ENCODE peak calls at places on chromosomes 1 and 21, in five cellular contexts. One of them, this sample, is unnamed.
A peak's percentile ranks its signal among the peaks of the same experiment; 100 is the strongest.

GRCh38 chr21:32090961-32091360 is 187.9 kb downstream of the MIS18A start:
- DNase-seq in trophoblast cell: no peak
- DNase-seq in aorta: no peak
- DNase-seq in H7: no peak
- DNase-seq in left ventricle myocardium inferior: no peak
- DNase-seq in this sample: no peak

GRCh38 chr1:206717237-206717989 is 32.7 kb downstream of the MAPKAPK2 start:
- DNase-seq in trophoblast cell: no peak
- DNase-seq in aorta: no peak
- DNase-seq in H7: no peak
- DNase-seq in left ventricle myocardium inferior: no peak
- DNase-seq in this sample: no peak

GRCh38 chr1:5983361-5984103 is 8.7 kb downstream of the NPHP4 start:
- DNase-seq in trophoblast cell: no peak
- DNase-seq in aorta: no peak
- DNase-seq in H7: no peak
- DNase-seq in left ventricle myocardium inferior: no peak
- DNase-seq in this sample: peak; percentile 44

GRCh38 chr1:204927673-204928641 is 57.3 kb downstream of the NFASC start:
- DNase-seq in trophoblast cell: no peak
- DNase-seq in aorta: no peak
- DNase-seq in H7: no peak
- DNase-seq in left ventricle myocardium inferior: no peak
- DNase-seq in this sample: no peak

GRCh38 chr1:190328361-190328760 is 149.3 kb downstream of the BRINP3 start:
- DNase-seq in trophoblast cell: no peak
- DNase-seq in aorta: no peak
- DNase-seq in H7: no peak
- DNase-seq in left ventricle myocardium inferior: no peak
- DNase-seq in this sample: no peak

GRCh38 chr1:67376381-67376780 is 53.8 kb downstream of the SERBP1 start:
- DNase-seq in trophoblast cell: peak; percentile 90
- DNase-seq in aorta: no peak
- DNase-seq in H7: no peak
- DNase-seq in left ventricle myocardium inferior: no peak
- DNase-seq in this sample: no peak

GRCh38 chr21:31088196-31088751 is 50.0 kb upstream of the KRTAP19-8 start:
- DNase-seq in trophoblast cell: no peak
- DNase-seq in aorta: no peak
- DNase-seq in H7: peak; percentile 34
- DNase-seq in left ventricle myocardium inferior: no peak
- DNase-seq in this sample: no peak

GRCh38 chr1:39727221-39727931 is 11.3 kb upstream of the PPIE start:
- DNase-seq in trophoblast cell: no peak
- DNase-seq in aorta: no peak
- DNase-seq in H7: no peak
- DNase-seq in left ventricle myocardium inferior: no peak
- DNase-seq in this sample: no peak

GRCh38 chr1:71019248-71019647 is 28.4 kb downstream of the PTGER3 start:
- DNase-seq in trophoblast cell: no peak
- DNase-seq in aorta: no peak
- DNase-seq in H7: no peak
- DNase-seq in left ventricle myocardium inferior: no peak
- DNase-seq in this sample: no peak

GRCh38 chr1:8347635-8348034 is 29.7 kb downstream of the SLC45A1 start:
- DNase-seq in trophoblast cell: peak; percentile 84
- DNase-seq in aorta: no peak
- DNase-seq in H7: no peak
- DNase-seq in left ventricle myocardium inferior: no peak
- DNase-seq in this sample: peak; percentile 24

GRCh38 chr1:3625151-3625907 is 514 bp downstream of the TPRG1L start:
- DNase-seq in trophoblast cell: peak; percentile 26
- DNase-seq in aorta: no peak
- DNase-seq in H7: peak; percentile 85
- DNase-seq in left ventricle myocardium inferior: no peak
- DNase-seq in this sample: peak; percentile 53

GRCh38 chr1:243500506-243500905 is 244.7 kb downstream of the SDCCAG8 start:
- DNase-seq in trophoblast cell: no peak
- DNase-seq in aorta: no peak
- DNase-seq in H7: no peak
- DNase-seq in left ventricle myocardium inferior: no peak
- DNase-seq in this sample: no peak

GRCh38 chr21:35202431-35202830 is 153.3 kb upstream of the RUNX1 start:
- DNase-seq in trophoblast cell: no peak
- DNase-seq in aorta: no peak
- DNase-seq in H7: no peak
- DNase-seq in left ventricle myocardium inferior: no peak
- DNase-seq in this sample: no peak

GRCh38 chr1:57067863-57068262 is 102.0 kb upstream of the C8B start:
- DNase-seq in trophoblast cell: no peak
- DNase-seq in aorta: no peak
- DNase-seq in H7: no peak
- DNase-seq in left ventricle myocardium inferior: peak; percentile 37
- DNase-seq in this sample: no peak

GRCh38 chr1:156892190-156893047 is 1.1 kb upstream of the PEAR1 start:
- DNase-seq in trophoblast cell: peak; percentile 83
- DNase-seq in aorta: peak; percentile 94
- DNase-seq in H7: peak; percentile 97
- DNase-seq in left ventricle myocardium inferior: peak; percentile 94
- DNase-seq in this sample: peak; percentile 84

GRCh38 chr1:192367436-192367835 is 50.6 kb downstream of the RGS21 start:
- DNase-seq in trophoblast cell: no peak
- DNase-seq in aorta: no peak
- DNase-seq in H7: no peak
- DNase-seq in left ventricle myocardium inferior: no peak
- DNase-seq in this sample: no peak

GRCh38 chr1:180488661-180489060 is 13.7 kb downstream of the ACBD6 start:
- DNase-seq in trophoblast cell: no peak
- DNase-seq in aorta: no peak
- DNase-seq in H7: no peak
- DNase-seq in left ventricle myocardium inferior: no peak
- DNase-seq in this sample: no peak

GRCh38 chr1:109299087-109299983 is 7.5 kb downstream of the MYBPHL start:
- DNase-seq in trophoblast cell: peak; percentile 78
- DNase-seq in aorta: no peak
- DNase-seq in H7: peak; percentile 55
- DNase-seq in left ventricle myocardium inferior: peak; percentile 72
- DNase-seq in this sample: peak; percentile 93

GRCh38 chr1:27598902-27599528 is 4.9 kb downstream of the AHDC1 start:
- DNase-seq in trophoblast cell: no peak
- DNase-seq in aorta: peak; percentile 89
- DNase-seq in H7: peak; percentile 80
- DNase-seq in left ventricle myocardium inferior: no peak
- DNase-seq in this sample: peak; percentile 67

GRCh38 chr1:214414691-214415090 is 133.7 kb downstream of the SMYD2 start:
- DNase-seq in trophoblast cell: no peak
- DNase-seq in aorta: no peak
- DNase-seq in H7: no peak
- DNase-seq in left ventricle myocardium inferior: no peak
- DNase-seq in this sample: no peak

GRCh38 chr1:217211484-217211883 is 419.4 kb downstream of the GPATCH2 start:
- DNase-seq in trophoblast cell: no peak
- DNase-seq in aorta: no peak
- DNase-seq in H7: no peak
- DNase-seq in left ventricle myocardium inferior: no peak
- DNase-seq in this sample: no peak

GRCh38 chr1:226149806-226150205 is 36.7 kb downstream of the ACBD3 start:
- DNase-seq in trophoblast cell: peak; percentile 20
- DNase-seq in aorta: no peak
- DNase-seq in H7: no peak
- DNase-seq in left ventricle myocardium inferior: no peak
- DNase-seq in this sample: no peak

GRCh38 chr1:111436726-111437125 is 9.2 kb upstream of the OVGP1 start:
- DNase-seq in trophoblast cell: no peak
- DNase-seq in aorta: no peak
- DNase-seq in H7: no peak
- DNase-seq in left ventricle myocardium inferior: no peak
- DNase-seq in this sample: no peak

GRCh38 chr1:202576816-202577215 is 133.4 kb downstream of the SYT2 start:
- DNase-seq in trophoblast cell: no peak
- DNase-seq in aorta: no peak
- DNase-seq in H7: no peak
- DNase-seq in left ventricle myocardium inferior: no peak
- DNase-seq in this sample: peak; percentile 69

GRCh38 chr1:183191833-183192232 is 5.8 kb downstream of the LAMC2 start:
- DNase-seq in trophoblast cell: no peak
- DNase-seq in aorta: no peak
- DNase-seq in H7: no peak
- DNase-seq in left ventricle myocardium inferior: no peak
- DNase-seq in this sample: peak; percentile 71

GRCh38 chr1:114111731-114112661 is 41.7 kb downstream of the SYT6 start:
- DNase-seq in trophoblast cell: no peak
- DNase-seq in aorta: no peak
- DNase-seq in H7: no peak
- DNase-seq in left ventricle myocardium inferior: no peak
- DNase-seq in this sample: no peak

GRCh38 chr1:15262003-15262377 is 15.0 kb downstream of the FHAD1 start:
- DNase-seq in trophoblast cell: no peak
- DNase-seq in aorta: no peak
- DNase-seq in H7: no peak
- DNase-seq in left ventricle myocardium inferior: no peak
- DNase-seq in this sample: no peak

GRCh38 chr1:15262711-15263110 is 15.7 kb downstream of the FHAD1 start:
- DNase-seq in trophoblast cell: no peak
- DNase-seq in aorta: no peak
- DNase-seq in H7: no peak
- DNase-seq in left ventricle myocardium inferior: no peak
- DNase-seq in this sample: no peak

GRCh38 chr1:15260418-15261154 is 13.6 kb downstream of the FHAD1 start:
- DNase-seq in trophoblast cell: peak; percentile 13
- DNase-seq in aorta: no peak
- DNase-seq in H7: no peak
- DNase-seq in left ventricle myocardium inferior: no peak
- DNase-seq in this sample: peak; percentile 65

GRCh38 chr1:15259608-15260007 is 12.6 kb downstream of the FHAD1 start:
- DNase-seq in trophoblast cell: no peak
- DNase-seq in aorta: no peak
- DNase-seq in H7: no peak
- DNase-seq in left ventricle myocardium inferior: no peak
- DNase-seq in this sample: no peak

GRCh38 chr1:15261155-15262002 is 14.4 kb downstream of the FHAD1 start:
- DNase-seq in trophoblast cell: peak; percentile 35
- DNase-seq in aorta: peak; percentile 90
- DNase-seq in H7: no peak
- DNase-seq in left ventricle myocardium inferior: peak; percentile 35
- DNase-seq in this sample: no peak
- H3K4me3 ChIP-seq in trophoblast cell: no peak overlapping the region
- H3K4me3 ChIP-seq in aorta: no peak overlapping the region
- H3K4me3 ChIP-seq in H7: no peak overlapping the region
- H3K4me3 ChIP-seq in left ventricle myocardium inferior: peak overlapping the region; percentile 26
- H3K4me3 ChIP-seq in this sample: no peak overlapping the region

GRCh38 chr1:145961109-145961424 is 3.2 kb upstream of the LIX1L start:
- DNase-seq in trophoblast cell: no peak
- DNase-seq in aorta: peak; percentile 54
- DNase-seq in H7: peak; percentile 67
- DNase-seq in left ventricle myocardium inferior: no peak
- DNase-seq in this sample: no peak
- H3K4me3 ChIP-seq in trophoblast cell: peak overlapping the region; percentile 77
- H3K4me3 ChIP-seq in aorta: peak overlapping the region; percentile 15
- H3K4me3 ChIP-seq in H7: peak overlapping the region; percentile 87
- H3K4me3 ChIP-seq in left ventricle myocardium inferior: peak overlapping the region; percentile 78
- H3K4me3 ChIP-seq in this sample: peak overlapping the region; percentile 77

DNA sequence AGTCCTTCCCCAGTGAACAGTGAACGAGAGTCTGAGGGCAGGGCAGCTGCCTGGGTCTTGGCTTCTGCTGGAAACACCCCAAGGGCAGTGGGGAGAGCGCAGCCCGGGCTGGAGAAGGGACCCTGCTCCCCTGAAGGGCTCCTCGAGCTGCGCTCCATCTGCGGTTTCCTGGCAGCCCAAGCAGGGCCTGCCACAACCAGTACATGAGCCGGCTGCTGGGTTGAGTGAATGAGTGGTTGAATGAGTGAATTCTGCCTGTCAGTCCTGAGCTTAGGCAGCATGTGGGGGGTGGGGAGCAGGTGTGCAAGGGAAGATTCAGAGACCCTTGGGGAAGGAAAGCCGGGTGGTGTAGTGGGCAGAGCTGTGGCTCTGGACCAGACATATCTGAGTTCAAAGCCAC is 3.6 kb downstream of the OPRD1 start:
- DNase-seq in trophoblast cell: no peak
- DNase-seq in aorta: no peak
- DNase-seq in H7: peak; percentile 53
- DNase-seq in left ventricle myocardium inferior: no peak
- DNase-seq in this sample: no peak
- H3K4me3 ChIP-seq in trophoblast cell: no peak overlapping the region
- H3K4me3 ChIP-seq in aorta: no peak overlapping the region
- H3K4me3 ChIP-seq in H7: no peak overlapping the region
- H3K4me3 ChIP-seq in left ventricle myocardium inferior: no peak overlapping the region
- H3K4me3 ChIP-seq in this sample: no peak overlapping the region

GRCh38 chr1:89068291-89068690 is 3.3 kb upstream of the GBP1 start:
- DNase-seq in trophoblast cell: no peak
- DNase-seq in aorta: no peak
- DNase-seq in H7: no peak
- DNase-seq in left ventricle myocardium inferior: no peak
- DNase-seq in this sample: peak; percentile 62

GRCh38 chr1:89070509-89070908 is 5.5 kb upstream of the GBP1 start:
- DNase-seq in trophoblast cell: no peak
- DNase-seq in aorta: no peak
- DNase-seq in H7: no peak
- DNase-seq in left ventricle myocardium inferior: no peak
- DNase-seq in this sample: no peak

GRCh38 chr1:89069955-89070354 is 4.9 kb upstream of the GBP1 start:
- DNase-seq in trophoblast cell: no peak
- DNase-seq in aorta: no peak
- DNase-seq in H7: no peak
- DNase-seq in left ventricle myocardium inferior: no peak
- DNase-seq in this sample: no peak

GRCh38 chr1:89060091-89060490 is 4.9 kb downstream of the GBP1 start:
- DNase-seq in trophoblast cell: no peak
- DNase-seq in aorta: no peak
- DNase-seq in H7: no peak
- DNase-seq in left ventricle myocardium inferior: no peak
- DNase-seq in this sample: no peak

DNA sequence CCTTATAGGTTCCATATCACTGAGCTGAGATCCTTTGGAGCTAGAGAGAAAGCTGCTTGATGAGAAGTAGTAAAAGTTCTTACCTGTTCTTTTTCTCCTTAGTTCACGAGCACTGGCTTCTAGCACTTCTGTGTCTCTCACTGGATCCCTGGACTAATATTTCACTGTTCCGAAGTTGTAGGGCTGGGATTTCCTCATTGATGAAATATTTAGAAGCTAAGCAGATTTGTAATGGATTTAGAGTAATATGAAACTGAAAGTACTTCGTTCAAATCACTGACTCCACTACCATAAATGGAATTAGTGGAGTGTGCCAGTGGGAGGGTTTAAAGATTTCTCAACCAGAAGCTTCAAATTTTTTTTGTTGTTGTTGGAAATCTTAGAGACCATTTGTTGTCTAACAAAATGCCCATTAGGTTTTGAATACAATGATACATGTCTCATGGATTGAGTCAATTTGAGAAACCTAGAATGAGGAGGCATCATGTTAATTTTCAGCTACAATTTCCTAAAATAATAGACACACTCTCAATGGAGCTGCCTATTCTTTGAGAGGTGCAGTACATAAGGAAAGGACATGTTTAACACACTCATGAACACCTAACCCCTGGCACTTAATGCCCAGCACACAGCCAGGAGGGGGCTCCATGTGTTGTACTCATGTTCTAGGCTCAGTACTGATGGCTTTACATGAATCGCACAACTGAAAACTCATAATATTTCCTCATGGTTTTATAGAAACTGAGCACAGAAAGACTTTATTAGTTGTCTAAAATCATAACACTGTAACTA is at the start of gene GBP1:
- DNase-seq in trophoblast cell: peak; percentile 44
- DNase-seq in aorta: no peak
- DNase-seq in H7: no peak
- DNase-seq in left ventricle myocardium inferior: no peak
- DNase-seq in this sample: peak; percentile 61
- H3K4me3 ChIP-seq in trophoblast cell: no peak within 1 kb of the TSS
- H3K4me3 ChIP-seq in aorta: peak within 1 kb of the TSS; percentile 98
- H3K4me3 ChIP-seq in H7: no peak within 1 kb of the TSS
- H3K4me3 ChIP-seq in left ventricle myocardium inferior: peak within 1 kb of the TSS; percentile 71
- H3K4me3 ChIP-seq in this sample: peak within 1 kb of the TSS; percentile 54

This sample was measured in brain microvascular endothelial cell.